ENCODE peak calls at places on chromosomes 6 and 20, in five cellular contexts. D, R, T, H and J are unnamed samples.

GRCh38 chr6:134092449-134092848 is 40.0 kb upstream of the SLC2A12 start:
- DNase-seq in D (no peak), R (no peak), T (no peak), H (no peak), J (no peak)

GRCh38 chr6:1798303-1798964 is 188.7 kb downstream of the FOXC1 start:
- DNase-seq in D (no peak), R (no peak), T (no peak), H (no peak), J (no peak)

GRCh38 chr6:157304840-157305675 is 18.3 kb downstream of the TMEM242 start:
- DNase-seq in D (no peak), R (no peak), T (no peak), H (no peak), J (no peak)

GRCh38 chr6:6749791-6750434 is 161.4 kb downstream of the LY86 start:
- DNase-seq in D (no peak), R (peak), T (peak), H (no peak), J (no peak)

GRCh38 chr6:15474196-15474595 is 188.6 kb downstream of the DTNBP1 start:
- DNase-seq in D (no peak), R (no peak), T (no peak), H (no peak), J (no peak)

GRCh38 chr6:90286884-90287488 is 9.7 kb downstream of the BACH2 start:
- DNase-seq in D (no peak), R (no peak), T (peak), H (peak), J (peak)

GRCh38 chr20:1761116-1761515 is 103.5 kb upstream of the SIRPG start:
- DNase-seq in D (peak), R (no peak), T (no peak), H (no peak), J (peak)

GRCh38 chr6:3263091-3263490 is 4.3 kb downstream of the PSMG4 start:
- DNase-seq in D (no peak), R (no peak), T (no peak), H (no peak), J (no peak)

GRCh38 chr6:11262231-11262630 is 29.8 kb upstream of the NEDD9 start:
- DNase-seq in D (no peak), R (no peak), T (no peak), H (no peak), J (no peak)

GRCh38 chr6:56787209-56787608 is 144.5 kb upstream of the DST start:
- DNase-seq in D (no peak), R (no peak), T (no peak), H (no peak), J (no peak)

GRCh38 chr6:10395946-10396577 is 18.8 kb downstream of the TFAP2A start:
- DNase-seq in D (no peak), R (no peak), T (no peak), H (no peak), J (peak)

GRCh38 chr20:3082955-3083952 is 1.3 kb downstream of the AVP start:
- DNase-seq in D (no peak), R (peak), T (no peak), H (no peak), J (no peak)

GRCh38 chr6:111503194-111503593 is 20.2 kb upstream of the REV3L start:
- DNase-seq in D (peak), R (no peak), T (no peak), H (no peak), J (peak)

GRCh38 chr20:33732166-33732970 is 572 bp downstream of the ZNF341 start:
- DNase-seq in D (no peak), R (peak), T (peak), H (peak), J (peak)

GRCh38 chr6:155693573-155694428 is 238.2 kb upstream of the NOX3 start:
- DNase-seq in D (no peak), R (no peak), T (no peak), H (no peak), J (no peak)

GRCh38 chr6:30507849-30508843 is 18.8 kb downstream of the HLA-E start:
- DNase-seq in D (no peak), R (no peak), T (no peak), H (no peak), J (no peak)

GRCh38 chr20:50070361-50070760 is 42.6 kb downstream of the UBE2V1 start:
- DNase-seq in D (no peak), R (peak), T (no peak), H (no peak), J (no peak)

GRCh38 chr6:37503486-37503980 is 3.8 kb upstream of the CCDC167 start:
- DNase-seq in D (no peak), R (no peak), T (no peak), H (no peak), J (no peak)

GRCh38 chr20:52291109-52291508 is 99.5 kb upstream of the ZFP64 start:
- DNase-seq in D (no peak), R (no peak), T (no peak), H (no peak), J (no peak)

GRCh38 chr6:169253745-169254238 is at the start of gene THBS2:
- DNase-seq in D (peak), R (peak), T (no peak), H (no peak), J (peak)

GRCh38 chr20:53943522-53944291 is 126.7 kb downstream of the BCAS1 start:
- DNase-seq in D (no peak), R (no peak), T (peak), H (peak), J (no peak)

GRCh38 chr6:56072856-56073255 is 174.5 kb downstream of the COL21A1 start:
- DNase-seq in D (peak), R (no peak), T (no peak), H (no peak), J (peak)

GRCh38 chr6:144804246-144804790 is 519.2 kb downstream of the UTRN start:
- DNase-seq in D (no peak), R (no peak), T (no peak), H (no peak), J (no peak)